ENCODE peak calls at places on chromosomes 1 and 21, in seven cellular contexts. One of them, this sample, is unnamed.

GRCh38 chr1:41241748-41242644 is at the start of gene SCMH1:
- DNase-seq in omental fat pad: no peak
- DNase-seq in epithelial cell of esophagus: peak
- DNase-seq in AG09319: no peak
- DNase-seq in IMR-90: peak
- DNase-seq in GM12865: peak
- DNase-seq in astrocyte of the cerebellum: no peak
- DNase-seq in this sample: peak

GRCh38 chr1:214476958-214477870 is 74.2 kb downstream of the PTPN14 start:
- DNase-seq in omental fat pad: no peak
- DNase-seq in epithelial cell of esophagus: peak
- DNase-seq in AG09319: peak
- DNase-seq in IMR-90: peak
- DNase-seq in GM12865: no peak
- DNase-seq in astrocyte of the cerebellum: peak
- DNase-seq in this sample: no peak

GRCh38 chr1:226569879-226570547 is 21.4 kb downstream of the STUM start:
- DNase-seq in omental fat pad: no peak
- DNase-seq in epithelial cell of esophagus: no peak
- DNase-seq in AG09319: no peak
- DNase-seq in IMR-90: no peak
- DNase-seq in GM12865: peak
- DNase-seq in astrocyte of the cerebellum: no peak
- DNase-seq in this sample: no peak

GRCh38 chr1:114428083-114428754 is 82.8 kb downstream of the TRIM33 start:
- DNase-seq in omental fat pad: no peak
- DNase-seq in epithelial cell of esophagus: peak
- DNase-seq in AG09319: no peak
- DNase-seq in IMR-90: peak
- DNase-seq in GM12865: peak
- DNase-seq in astrocyte of the cerebellum: peak
- DNase-seq in this sample: no peak

GRCh38 chr1:41767534-41767933 is 151.2 kb downstream of the HIVEP3 start:
- DNase-seq in omental fat pad: no peak
- DNase-seq in epithelial cell of esophagus: peak
- DNase-seq in AG09319: no peak
- DNase-seq in IMR-90: no peak
- DNase-seq in GM12865: no peak
- DNase-seq in astrocyte of the cerebellum: no peak
- DNase-seq in this sample: no peak

GRCh38 chr1:52365091-52365745 is 787 bp downstream of the CC2D1B start:
- DNase-seq in omental fat pad: peak
- DNase-seq in epithelial cell of esophagus: peak
- DNase-seq in AG09319: peak
- DNase-seq in IMR-90: peak
- DNase-seq in GM12865: no peak
- DNase-seq in astrocyte of the cerebellum: peak
- DNase-seq in this sample: no peak

GRCh38 chr1:153610334-153611023 is 2.5 kb downstream of the S100A16 start:
- DNase-seq in omental fat pad: no peak
- DNase-seq in epithelial cell of esophagus: peak
- DNase-seq in AG09319: no peak
- DNase-seq in IMR-90: peak
- DNase-seq in GM12865: no peak
- DNase-seq in astrocyte of the cerebellum: no peak
- DNase-seq in this sample: no peak

GRCh38 chr1:110505596-110505995 is 13.4 kb downstream of the KCNA10 start:
- DNase-seq in omental fat pad: no peak
- DNase-seq in epithelial cell of esophagus: no peak
- DNase-seq in AG09319: no peak
- DNase-seq in IMR-90: no peak
- DNase-seq in GM12865: no peak
- DNase-seq in astrocyte of the cerebellum: no peak
- DNase-seq in this sample: no peak

GRCh38 chr1:26951216-26951615 is 9.1 kb downstream of the KDF1 start:
- DNase-seq in omental fat pad: no peak
- DNase-seq in epithelial cell of esophagus: no peak
- DNase-seq in AG09319: no peak
- DNase-seq in IMR-90: no peak
- DNase-seq in GM12865: no peak
- DNase-seq in astrocyte of the cerebellum: no peak
- DNase-seq in this sample: no peak

GRCh38 chr1:41913025-41913424 is 5.7 kb downstream of the HIVEP3 start:
- DNase-seq in omental fat pad: no peak
- DNase-seq in epithelial cell of esophagus: no peak
- DNase-seq in AG09319: no peak
- DNase-seq in IMR-90: no peak
- DNase-seq in GM12865: no peak
- DNase-seq in astrocyte of the cerebellum: no peak
- DNase-seq in this sample: no peak

GRCh38 chr21:26795866-26796329 is 49.3 kb downstream of the ADAMTS1 start:
- DNase-seq in omental fat pad: peak
- DNase-seq in epithelial cell of esophagus: peak
- DNase-seq in AG09319: peak
- DNase-seq in IMR-90: peak
- DNase-seq in GM12865: no peak
- DNase-seq in astrocyte of the cerebellum: peak
- DNase-seq in this sample: no peak

GRCh38 chr1:59079434-59080135 is 217.3 kb upstream of the FGGY start:
- DNase-seq in omental fat pad: no peak
- DNase-seq in epithelial cell of esophagus: no peak
- DNase-seq in AG09319: no peak
- DNase-seq in IMR-90: peak
- DNase-seq in GM12865: no peak
- DNase-seq in astrocyte of the cerebellum: no peak
- DNase-seq in this sample: no peak

GRCh38 chr1:153540394-153541361 is at the start of gene S100A5:
- DNase-seq in omental fat pad: no peak
- DNase-seq in epithelial cell of esophagus: peak
- DNase-seq in AG09319: no peak
- DNase-seq in IMR-90: peak
- DNase-seq in GM12865: peak
- DNase-seq in astrocyte of the cerebellum: no peak
- DNase-seq in this sample: no peak

GRCh38 chr21:33855190-33855589 is 60.4 kb downstream of the ATP5PO start:
- DNase-seq in omental fat pad: no peak
- DNase-seq in epithelial cell of esophagus: no peak
- DNase-seq in AG09319: no peak
- DNase-seq in IMR-90: no peak
- DNase-seq in GM12865: peak
- DNase-seq in astrocyte of the cerebellum: no peak
- DNase-seq in this sample: no peak

DNA sequence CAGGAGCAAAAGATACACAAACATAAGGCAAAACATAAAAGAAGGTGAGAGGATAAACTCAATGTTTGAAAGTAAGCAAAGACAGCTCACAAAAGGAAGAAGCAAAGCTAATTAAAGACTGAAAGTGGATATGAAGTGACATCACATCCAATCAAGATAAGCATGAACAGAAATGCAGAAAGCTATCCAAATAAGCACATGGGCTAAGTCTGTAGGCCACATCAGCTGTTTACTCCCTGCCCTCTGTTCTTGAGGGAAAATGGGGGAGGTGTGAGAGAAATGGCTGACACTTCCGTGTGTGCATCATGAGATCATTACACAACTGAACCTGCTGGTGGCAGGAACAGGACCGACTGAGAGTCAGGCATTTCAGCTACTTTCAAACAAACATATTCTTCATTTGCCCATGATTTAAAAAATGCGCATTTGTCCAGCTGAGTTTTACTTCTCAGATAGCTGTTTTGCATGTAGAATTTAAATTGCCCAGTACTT is 27.3 kb upstream of the MAN1A2 start:
- DNase-seq in omental fat pad: no peak
- DNase-seq in epithelial cell of esophagus: peak
- DNase-seq in AG09319: peak
- DNase-seq in IMR-90: peak
- DNase-seq in GM12865: peak
- DNase-seq in astrocyte of the cerebellum: no peak
- DNase-seq in this sample: no peak
- TF ChIP-seq CTCF in omental fat pad: no peak
- TF ChIP-seq CTCF in epithelial cell of esophagus: peak
- TF ChIP-seq CTCF in AG09319: no peak
- TF ChIP-seq CTCF in IMR-90: peak
- TF ChIP-seq CTCF in GM12865: no peak
- TF ChIP-seq CTCF in astrocyte of the cerebellum: no peak
- TF ChIP-seq CTCF in this sample: peak

DNA sequence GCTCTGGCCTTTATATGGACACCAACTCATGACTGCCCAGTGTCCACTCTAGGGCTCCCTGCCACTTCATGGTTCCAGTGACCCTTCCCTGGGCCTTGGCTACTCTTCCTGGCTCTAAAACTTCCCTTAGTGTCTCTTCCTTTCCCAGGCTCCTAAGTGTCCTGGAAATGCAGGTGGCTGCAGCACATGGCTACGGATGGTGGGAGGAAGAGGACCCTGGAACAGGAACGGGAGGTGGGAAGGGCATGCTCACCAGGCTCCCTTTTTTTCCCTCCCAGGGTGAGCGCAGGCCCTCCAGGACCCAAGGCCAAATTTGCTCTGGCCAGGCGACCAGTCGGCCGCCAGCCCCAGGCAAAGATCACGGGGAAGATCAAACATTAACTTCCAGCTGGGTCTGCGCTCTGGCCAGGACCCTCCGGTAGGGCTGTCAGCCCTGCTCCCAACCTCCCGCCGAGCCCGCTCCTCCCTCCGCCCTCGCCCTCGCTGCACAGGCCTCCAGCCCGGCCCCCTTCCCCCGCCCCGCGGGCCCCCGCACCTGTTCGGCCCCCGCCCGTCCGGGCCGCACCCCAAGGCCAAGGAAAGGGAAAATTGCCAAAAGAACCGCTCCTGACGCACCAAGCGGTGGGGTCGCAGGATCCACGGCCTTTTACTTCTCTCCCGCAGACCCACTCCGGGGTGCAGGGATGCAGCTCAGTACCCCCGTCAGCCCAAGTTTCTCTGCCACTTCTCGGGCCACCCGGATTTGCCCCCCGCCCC is 955 bp downstream of the TCEA3 start:
- DNase-seq in omental fat pad: no peak
- DNase-seq in epithelial cell of esophagus: no peak
- DNase-seq in AG09319: no peak
- DNase-seq in IMR-90: no peak
- DNase-seq in GM12865: no peak
- DNase-seq in astrocyte of the cerebellum: no peak
- DNase-seq in this sample: no peak
- TF ChIP-seq CTCF in omental fat pad: no peak
- TF ChIP-seq CTCF in epithelial cell of esophagus: no peak
- TF ChIP-seq CTCF in AG09319: no peak
- TF ChIP-seq CTCF in IMR-90: no peak
- TF ChIP-seq CTCF in GM12865: no peak
- TF ChIP-seq CTCF in astrocyte of the cerebellum: no peak
- TF ChIP-seq CTCF in this sample: no peak

DNA sequence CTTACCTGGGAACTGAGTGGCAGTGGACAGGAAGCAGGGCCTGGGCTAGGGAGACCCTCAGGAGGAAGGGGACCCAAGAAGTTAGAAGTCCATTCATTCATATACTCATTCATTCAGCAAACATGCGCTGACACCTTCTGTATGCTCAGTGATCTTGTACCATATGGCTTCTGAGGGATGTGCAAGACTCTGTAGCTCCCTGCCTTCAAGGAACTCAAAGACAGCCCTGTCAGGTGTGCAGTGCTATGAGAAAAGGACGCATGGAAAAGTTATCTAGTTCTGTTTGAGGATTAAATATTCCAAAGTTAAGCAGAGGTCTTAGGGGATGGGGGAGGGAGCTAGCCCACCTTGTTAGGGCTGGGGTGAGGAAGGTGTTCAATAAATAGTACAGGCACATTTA is 12.5 kb downstream of the DMAP1 start:
- DNase-seq in omental fat pad: no peak
- DNase-seq in epithelial cell of esophagus: no peak
- DNase-seq in AG09319: no peak
- DNase-seq in IMR-90: no peak
- DNase-seq in GM12865: no peak
- DNase-seq in astrocyte of the cerebellum: no peak
- DNase-seq in this sample: no peak
- TF ChIP-seq CTCF in omental fat pad: no peak
- TF ChIP-seq CTCF in epithelial cell of esophagus: no peak
- TF ChIP-seq CTCF in AG09319: no peak
- TF ChIP-seq CTCF in IMR-90: no peak
- TF ChIP-seq CTCF in GM12865: no peak
- TF ChIP-seq CTCF in astrocyte of the cerebellum: no peak
- TF ChIP-seq CTCF in this sample: no peak

GRCh38 chr1:36624466-36624865 is 141.8 kb upstream of the CSF3R start:
- DNase-seq in omental fat pad: no peak
- DNase-seq in epithelial cell of esophagus: no peak
- DNase-seq in AG09319: no peak
- DNase-seq in IMR-90: no peak
- DNase-seq in GM12865: no peak
- DNase-seq in astrocyte of the cerebellum: no peak
- DNase-seq in this sample: no peak

GRCh38 chr1:36620142-36620541 is 137.4 kb upstream of the CSF3R start:
- DNase-seq in omental fat pad: no peak
- DNase-seq in epithelial cell of esophagus: no peak
- DNase-seq in AG09319: no peak
- DNase-seq in IMR-90: no peak
- DNase-seq in GM12865: no peak
- DNase-seq in astrocyte of the cerebellum: no peak
- DNase-seq in this sample: no peak

GRCh38 chr1:36625959-36626337 is 143.2 kb upstream of the CSF3R start:
- DNase-seq in omental fat pad: no peak
- DNase-seq in epithelial cell of esophagus: no peak
- DNase-seq in AG09319: no peak
- DNase-seq in IMR-90: no peak
- DNase-seq in GM12865: no peak
- DNase-seq in astrocyte of the cerebellum: no peak
- DNase-seq in this sample: no peak

GRCh38 chr1:36625253-36625958 is 142.7 kb upstream of the CSF3R start:
- DNase-seq in omental fat pad: no peak
- DNase-seq in epithelial cell of esophagus: no peak
- DNase-seq in AG09319: no peak
- DNase-seq in IMR-90: no peak
- DNase-seq in GM12865: no peak
- DNase-seq in astrocyte of the cerebellum: no peak
- DNase-seq in this sample: no peak

DNA sequence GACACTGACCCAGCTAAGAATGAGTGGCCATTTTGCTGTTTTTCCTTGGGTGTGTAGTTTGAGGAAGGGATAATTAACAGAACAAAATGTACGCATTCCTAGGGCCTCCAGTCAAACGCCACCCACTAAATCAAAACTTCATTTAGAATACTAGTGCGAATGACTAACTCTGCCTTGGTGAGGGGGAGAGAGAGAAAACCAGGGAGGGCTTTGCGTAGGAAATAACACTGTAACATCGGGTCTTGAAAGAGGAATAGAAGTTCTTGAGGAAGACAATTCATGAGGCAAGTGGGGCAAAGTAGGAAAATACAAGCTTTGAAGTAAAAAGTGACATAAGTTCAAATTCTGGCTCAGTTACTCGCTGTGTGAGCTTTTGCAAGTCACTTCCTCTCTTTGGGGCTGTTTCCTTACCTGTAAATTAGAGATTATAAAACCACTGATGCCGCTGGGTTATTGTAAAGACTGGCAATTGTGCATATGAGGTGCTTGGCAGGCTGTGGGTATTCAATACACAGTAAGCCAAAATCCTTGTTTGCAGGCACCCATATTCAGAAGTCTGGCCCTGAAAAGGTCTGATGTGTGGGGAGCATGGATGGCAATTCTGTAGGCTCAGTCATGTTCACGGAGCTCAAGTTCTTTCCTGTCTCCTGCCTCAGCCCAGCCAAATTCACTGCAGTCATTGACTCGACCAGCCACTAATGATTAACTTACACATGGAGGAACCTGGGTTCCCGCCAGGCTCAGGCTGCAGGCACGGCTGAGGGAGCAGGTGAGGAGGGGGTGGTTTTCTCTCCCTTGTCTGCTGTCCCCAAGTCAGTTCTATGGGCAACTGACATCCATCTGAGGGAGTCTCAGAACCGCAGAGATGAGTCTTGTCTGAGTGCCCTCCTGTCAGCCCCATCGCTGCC is 140.3 kb upstream of the CSF3R start:
- DNase-seq in omental fat pad: no peak
- DNase-seq in epithelial cell of esophagus: no peak
- DNase-seq in AG09319: no peak
- DNase-seq in IMR-90: no peak
- DNase-seq in GM12865: no peak
- DNase-seq in astrocyte of the cerebellum: no peak
- DNase-seq in this sample: no peak
- TF ChIP-seq CTCF in omental fat pad: no peak
- TF ChIP-seq CTCF in epithelial cell of esophagus: no peak
- TF ChIP-seq CTCF in AG09319: no peak
- TF ChIP-seq CTCF in IMR-90: no peak
- TF ChIP-seq CTCF in GM12865: no peak
- TF ChIP-seq CTCF in astrocyte of the cerebellum: no peak
- TF ChIP-seq CTCF in this sample: no peak

This sample was measured in type B pancreatic cell.